ENCODE peak calls at places on chromosomes 3 and 15, in nine cellular contexts. W, M, T, Z, L, C, X, D and H are unnamed samples.

GRCh38 chr15:56973463-56973862 is 55.0 kb downstream of the TCF12 start:
- DNase-seq in C (no peak), M (no peak), D (no peak), T (no peak), Z (no peak), W (no peak), L (no peak), X (no peak), H (no peak)

GRCh38 chr15:39990706-39991105 is 48.3 kb downstream of the SRP14 start:
- DNase-seq in T (no peak), Z (no peak), D (no peak), L (no peak), M (no peak), C (no peak), W (no peak), X (no peak), H (no peak)

GRCh38 chr3:57112206-57112605 is 51.7 kb downstream of the SPATA12 start:
- DNase-seq in T (no peak), W (no peak), Z (no peak), C (no peak), D (peak), L (no peak), X (no peak), M (no peak), H (peak)

GRCh38 chr3:23945903-23946751 is 1.0 kb downstream of the NR1D2 start:
- DNase-seq in W (peak), Z (peak), D (peak), X (peak), M (peak), T (peak), C (peak), L (peak), H (peak)

GRCh38 chr3:12194209-12194608 is 35.5 kb upstream of the TIMP4 start:
- DNase-seq in M (peak), Z (no peak), D (no peak), L (no peak), C (no peak), X (no peak), T (peak), W (peak), H (peak)

GRCh38 chr3:99626415-99626788 is 12.0 kb upstream of the COL8A1 start:
- DNase-seq in D (no peak), C (no peak), Z (no peak), L (no peak), X (no peak), W (no peak), T (no peak), M (no peak), H (no peak)

GRCh38 chr15:69798481-69799315 is 299.0 kb downstream of the TLE3 start:
- DNase-seq in X (no peak), T (no peak), M (no peak), W (peak), C (no peak), L (no peak), Z (no peak), D (no peak), H (peak)

GRCh38 chr3:9826815-9827574 is 16.8 kb downstream of the RPUSD3 start:
- DNase-seq in L (peak), Z (no peak), M (peak), T (peak), W (peak), X (peak), D (peak), C (no peak), H (peak)

GRCh38 chr15:73608475-73608874 is 24.7 kb downstream of the NPTN start:
- DNase-seq in D (no peak), T (no peak), C (no peak), Z (no peak), W (no peak), X (no peak), M (no peak), L (no peak), H (no peak)

GRCh38 chr15:40693904-40694705 is 869 bp upstream of the RAD51 start:
- DNase-seq in D (no peak), L (no peak), X (peak), C (no peak), Z (no peak), W (no peak), M (no peak), T (no peak), H (peak)

GRCh38 chr3:31533169-31533870 is 595 bp downstream of the STT3B start:
- DNase-seq in D (peak), T (no peak), Z (no peak), C (peak), L (peak), M (peak), W (peak), X (peak), H (peak)

GRCh38 chr3:7407107-7407506 is 546.2 kb downstream of the GRM7 start:
- DNase-seq in W (no peak), T (no peak), L (no peak), D (no peak), C (no peak), M (no peak), Z (no peak), X (no peak), H (no peak)

GRCh38 chr3:196122021-196122687 is 40.3 kb upstream of the TFRC start:
- DNase-seq in D (no peak), C (no peak), Z (no peak), M (no peak), T (no peak), L (no peak), W (no peak), X (no peak), H (peak)

GRCh38 chr15:68885070-68885469 is 45.3 kb upstream of the SPESP1 start:
- DNase-seq in Z (no peak), M (no peak), C (no peak), X (no peak), W (peak), D (peak), L (no peak), T (peak), H (peak)

GRCh38 chr3:64496786-64497560 is 190.8 kb downstream of the ADAMTS9 start:
- DNase-seq in X (no peak), D (no peak), M (no peak), T (no peak), L (no peak), W (no peak), C (no peak), Z (no peak), H (no peak)

GRCh38 chr3:30294241-30294667 is 312.1 kb upstream of the TGFBR2 start:
- DNase-seq in D (no peak), Z (no peak), W (peak), X (no peak), T (peak), L (no peak), M (no peak), C (no peak), H (no peak)

GRCh38 chr15:95346856-95347255 is 983.6 kb upstream of the NR2F2 start:
- DNase-seq in Z (no peak), D (no peak), T (no peak), W (peak), C (no peak), X (no peak), M (no peak), L (no peak), H (no peak)

GRCh38 chr15:82768414-82769081 is 37.3 kb downstream of the FSD2 start:
- DNase-seq in T (peak), Z (no peak), X (no peak), W (peak), M (no peak), D (peak), C (no peak), L (no peak), H (peak)

GRCh38 chr15:37019479-37020433 is 80.6 kb downstream of the MEIS2 start:
- DNase-seq in M (peak), W (no peak), X (no peak), D (peak), C (no peak), T (no peak), Z (no peak), L (no peak), H (peak)

GRCh38 chr15:74453925-74454763 is 6.8 kb downstream of the UBL7 start:
- DNase-seq in D (no peak), W (peak), L (no peak), X (no peak), M (no peak), T (no peak), C (no peak), Z (no peak), H (peak)

GRCh38 chr15:39304931-39305728 is 275.7 kb upstream of the THBS1 start:
- DNase-seq in D (no peak), X (no peak), T (peak), Z (no peak), M (no peak), W (peak), L (no peak), C (no peak), H (no peak)

GRCh38 chr15:79990280-79990996 is 19.4 kb upstream of the BCL2A1 start:
- DNase-seq in L (no peak), X (no peak), Z (no peak), T (no peak), M (no peak), D (no peak), W (no peak), C (no peak), H (no peak)

GRCh38 chr3:154954750-154955149 is 125.4 kb upstream of the MME start:
- DNase-seq in W (peak), L (no peak), D (no peak), M (no peak), X (no peak), T (peak), C (no peak), Z (no peak), H (peak)

GRCh38 chr15:40847225-40847961 is 3.5 kb downstream of the SPINT1 start:
- DNase-seq in W (peak), M (peak), L (peak), T (no peak), D (peak), X (no peak), C (no peak), Z (no peak), H (peak)

GRCh38 chr3:120909602-120909878 is 1.5 kb downstream of the STXBP5L start:
- DNase-seq in L (no peak), T (no peak), W (no peak), X (peak), M (no peak), D (no peak), C (no peak), Z (no peak), H (no peak)